ENCODE peak calls at places on chromosomes 13 and 19, in nine cellular contexts. S, H, V, R, J, A, O, M and G are unnamed samples.

GRCh38 chr13:59024434-59024833 is 1139.3 kb downstream of the DIAPH3 start:
- DNase-seq in S (no peak), H (no peak), V (no peak), R (no peak), J (no peak), A (no peak), O (no peak), M (no peak), G (no peak)

GRCh38 chr13:58018865-58019264 is 387.3 kb downstream of the PCDH17 start:
- DNase-seq in S (no peak), H (no peak), V (no peak), R (peak; percentile 40), J (no peak), A (no peak), O (no peak), M (no peak), G (no peak)

GRCh38 chr19:33175886-33176669 is 18.1 kb upstream of the LRP3 start:
- DNase-seq in S (peak; percentile 49), H (peak; percentile 17), V (peak; percentile 58), R (peak; percentile 30), J (no peak), A (peak; percentile 82), O (peak; percentile 45), M (peak; percentile 30), G (peak; percentile 55)

GRCh38 chr13:41675306-41675705 is 218.0 kb downstream of the RGCC start:
- DNase-seq in S (no peak), H (no peak), V (no peak), R (no peak), J (no peak), A (no peak), O (no peak), M (no peak), G (no peak)

GRCh38 chr19:36182612-36183454 is 30.6 kb upstream of the COX7A1 start:
- DNase-seq in S (no peak), H (no peak), V (peak; percentile 23), R (no peak), J (no peak), A (no peak), O (no peak), M (no peak), G (no peak)

GRCh38 chr19:18658366-18658855 is 21.6 kb downstream of the KLHL26 start:
- DNase-seq in S (no peak), H (no peak), V (no peak), R (no peak), J (no peak), A (no peak), O (no peak), M (no peak), G (no peak)

GRCh38 chr13:21216332-21216731 is 39.9 kb downstream of the MRPL57 start:
- DNase-seq in S (no peak), H (no peak), V (peak; percentile 12), R (no peak), J (no peak), A (no peak), O (no peak), M (no peak), G (no peak)

GRCh38 chr19:13255719-13256059 is 105.5 kb downstream of the IER2 start:
- DNase-seq in S (no peak), H (no peak), V (no peak), R (no peak), J (no peak), A (no peak), O (no peak), M (no peak), G (no peak)

GRCh38 chr13:75258159-75258782 is 223.7 kb downstream of the TBC1D4 start:
- DNase-seq in S (no peak), H (peak; percentile 16), V (peak; percentile 47), R (peak; percentile 55), J (no peak), A (no peak), O (no peak), M (no peak), G (no peak)

GRCh38 chr19:5436101-5436947 is 18.9 kb upstream of the ZNRF4 start:
- DNase-seq in S (no peak), H (no peak), V (peak; percentile 95), R (peak; percentile 88), J (no peak), A (peak; percentile 92), O (no peak), M (no peak), G (no peak)

GRCh38 chr13:79307866-79308298 is 98.2 kb downstream of the RBM26 start:
- DNase-seq in S (no peak), H (peak; percentile 7), V (peak; percentile 6), R (no peak), J (no peak), A (no peak), O (no peak), M (no peak), G (no peak)

GRCh38 chr19:7480222-7480974 is 8.4 kb downstream of the PEX11G start:
- DNase-seq in S (no peak), H (no peak), V (no peak), R (no peak), J (no peak), A (no peak), O (no peak), M (peak; percentile 38), G (no peak)

GRCh38 chr13:33193428-33193974 is 92.1 kb downstream of the STARD13 start:
- DNase-seq in S (no peak), H (no peak), V (peak; percentile 73), R (peak; percentile 45), J (no peak), A (no peak), O (no peak), M (no peak), G (no peak)
- H3K4me1 ChIP-seq in S (peaks cover 37% of the 10 kb centered on the region), H (no peaks in the 10 kb centered on the region), V (peaks cover 15% of the 10 kb centered on the region), R (peaks cover 96% of the 10 kb centered on the region), J (peaks cover 91% of the 10 kb centered on the region), A (peaks cover 12% of the 10 kb centered on the region), O (peaks cover 12% of the 10 kb centered on the region), M (peaks cover 77% of the 10 kb centered on the region), G (peaks cover 39% of the 10 kb centered on the region)

GRCh38 chr13:25659091-25659502 is 287.3 kb downstream of the ATP8A2 start:
- DNase-seq in S (no peak), H (no peak), V (no peak), R (no peak), J (no peak), A (no peak), O (no peak), M (no peak), G (no peak)

GRCh38 chr13:25657062-25657588 is 285.4 kb downstream of the ATP8A2 start:
- DNase-seq in S (no peak), H (no peak), V (no peak), R (no peak), J (no peak), A (no peak), O (no peak), M (no peak), G (no peak)

GRCh38 chr13:25648996-25649633 is 277.3 kb downstream of the ATP8A2 start:
- DNase-seq in S (no peak), H (no peak), V (no peak), R (no peak), J (no peak), A (no peak), O (no peak), M (no peak), G (no peak)

GRCh38 chr13:25652764-25653163 is 281.0 kb downstream of the ATP8A2 start:
- DNase-seq in S (no peak), H (no peak), V (peak; percentile 39), R (no peak), J (no peak), A (no peak), O (no peak), M (no peak), G (no peak)

GRCh38 chr13:25654332-25654731 is 282.6 kb downstream of the ATP8A2 start:
- DNase-seq in S (no peak), H (no peak), V (no peak), R (no peak), J (no peak), A (no peak), O (no peak), M (no peak), G (no peak)
- H3K4me1 ChIP-seq in S (no peaks in the 10 kb centered on the region), H (no peaks in the 10 kb centered on the region), V (peaks cover 15% of the 10 kb centered on the region), R (no peaks in the 10 kb centered on the region), J (no peaks in the 10 kb centered on the region), A (no peaks in the 10 kb centered on the region), O (no peaks in the 10 kb centered on the region), M (peaks cover 4% of the 10 kb centered on the region), G (no peaks in the 10 kb centered on the region)

DNA sequence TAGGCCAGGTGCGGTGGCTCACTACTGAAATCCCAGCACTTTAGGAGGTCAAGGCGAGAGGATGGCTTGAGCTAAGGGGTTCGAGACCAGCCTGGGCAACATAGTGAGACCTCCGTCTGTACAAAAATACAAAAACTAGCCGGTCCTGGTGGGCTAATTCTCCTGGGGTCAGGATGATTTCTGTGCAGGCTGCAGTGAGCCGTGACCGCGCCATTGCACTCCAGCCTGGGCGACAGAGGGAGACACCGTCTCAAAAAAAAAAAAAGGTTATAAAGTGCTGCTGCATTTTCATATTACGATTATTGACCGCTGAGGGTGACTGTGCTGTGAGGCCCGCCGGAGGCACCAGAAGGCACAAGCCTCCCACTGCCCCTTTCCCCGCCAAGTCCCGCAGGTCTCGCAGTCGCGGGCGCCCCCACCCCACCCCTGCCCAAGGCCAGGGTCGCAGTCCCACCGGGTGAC is 477 bp upstream of the PLEKHF1 start:
- DNase-seq in S (no peak), H (no peak), V (no peak), R (no peak), J (no peak), A (no peak), O (no peak), M (no peak), G (no peak)
- H3K4me1 ChIP-seq in S (peaks cover 21% of the 10 kb centered on the region), H (peaks cover 30% of the 10 kb centered on the region), V (peaks cover 13% of the 10 kb centered on the region), R (peaks cover 18% of the 10 kb centered on the region), J (peaks cover 72% of the 10 kb centered on the region), A (peaks cover 19% of the 10 kb centered on the region), O (peaks cover 14% of the 10 kb centered on the region), M (peaks cover 72% of the 10 kb centered on the region), G (peaks cover 51% of the 10 kb centered on the region)

GRCh38 chr19:3096267-3096901 is 2.2 kb downstream of the GNA11 start:
- DNase-seq in S (no peak), H (no peak), V (no peak), R (no peak), J (peak; percentile 6), A (no peak), O (peak; percentile 27), M (no peak), G (no peak)

GRCh38 chr19:3095375-3096191 is 1.4 kb downstream of the GNA11 start:
- DNase-seq in S (peak; percentile 55), H (no peak), V (peak; percentile 88), R (no peak), J (peak; percentile 45), A (no peak), O (peak; percentile 28), M (peak; percentile 43), G (peak; percentile 79)

GRCh38 chr19:3097442-3097871 is 3.3 kb downstream of the GNA11 start:
- DNase-seq in S (no peak), H (no peak), V (no peak), R (no peak), J (peak; percentile 6), A (no peak), O (peak; percentile 23), M (peak; percentile 47), G (peak; percentile 54)

GRCh38 chr19:3098141-3098514 is 4.0 kb downstream of the GNA11 start:
- DNase-seq in S (no peak), H (no peak), V (no peak), R (no peak), J (peak; percentile 51), A (no peak), O (peak; percentile 32), M (no peak), G (no peak)

DNA sequence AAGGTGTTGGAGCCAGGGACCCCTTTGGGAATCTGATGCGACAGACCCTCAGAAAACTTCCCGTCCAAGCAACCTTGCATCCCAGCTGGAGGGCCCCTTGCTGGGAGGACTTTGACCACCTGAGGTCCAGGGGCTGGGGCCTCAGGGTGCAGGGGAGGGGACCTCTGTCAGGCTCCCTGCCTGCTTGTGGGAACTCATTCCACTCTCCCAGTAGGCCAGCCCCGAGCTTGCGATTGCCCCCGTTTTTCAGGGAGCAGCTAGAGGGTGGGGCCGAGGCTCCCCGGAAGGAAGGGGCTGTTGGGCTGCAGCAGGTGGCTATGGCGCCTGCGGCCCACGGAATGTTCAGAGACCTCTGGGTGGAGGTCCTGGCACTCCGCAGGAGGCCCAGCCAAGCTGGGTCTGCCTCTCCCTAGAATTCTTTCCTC is 2.8 kb downstream of the GNA11 start:
- DNase-seq in S (no peak), H (no peak), V (no peak), R (no peak), J (no peak), A (no peak), O (peak; percentile 16), M (no peak), G (peak; percentile 43)
- H3K4me1 ChIP-seq in S (peaks cover 29% of the 10 kb centered on the region), H (peaks cover 27% of the 10 kb centered on the region), V (peaks cover 16% of the 10 kb centered on the region), R (peaks cover 16% of the 10 kb centered on the region), J (peaks cover 68% of the 10 kb centered on the region), A (peaks cover 10% of the 10 kb centered on the region), O (peaks cover 39% of the 10 kb centered on the region), M (peaks cover 66% of the 10 kb centered on the region), G (peaks cover 78% of the 10 kb centered on the region)